ENCODE peak calls at places on chromosome 18, in eight cellular contexts. One of them, this sample, is unnamed. For H3K4me1, the result is how much of the 10 kb centered on the place peaks cover.

GRCh38 chr18:60411715-60412114 is 39.1 kb upstream of the MC4R start:
- DNase-seq in A549: no peak
- DNase-seq in tibial nerve: no peak
- DNase-seq in lung: no peak
- DNase-seq in OCI-LY7: peak
- DNase-seq in ovary: no peak
- DNase-seq in prostate gland: no peak
- DNase-seq in colonic mucosa: no peak
- DNase-seq in this sample: no peak

GRCh38 chr18:77086034-77086433 is 46.5 kb downstream of the MBP start:
- DNase-seq in ovary: no peak
- DNase-seq in A549: no peak
- DNase-seq in lung: no peak
- DNase-seq in tibial nerve: no peak
- DNase-seq in OCI-LY7: no peak
- DNase-seq in prostate gland: no peak
- DNase-seq in colonic mucosa: no peak
- DNase-seq in this sample: no peak

GRCh38 chr18:76445275-76445674 is 49.8 kb downstream of the ZNF516 start:
- DNase-seq in tibial nerve: no peak
- DNase-seq in colonic mucosa: no peak
- DNase-seq in ovary: no peak
- DNase-seq in A549: peak
- DNase-seq in prostate gland: no peak
- DNase-seq in lung: no peak
- DNase-seq in OCI-LY7: no peak
- DNase-seq in this sample: no peak

GRCh38 chr18:55509631-55510372 is 78.2 kb downstream of the TCF4 start:
- DNase-seq in ovary: no peak
- DNase-seq in tibial nerve: no peak
- DNase-seq in colonic mucosa: no peak
- DNase-seq in prostate gland: no peak
- DNase-seq in A549: no peak
- DNase-seq in OCI-LY7: peak
- DNase-seq in lung: no peak
- DNase-seq in this sample: no peak

GRCh38 chr18:57668021-57668420 is 46.4 kb upstream of the NARS1 start:
- DNase-seq in ovary: no peak
- DNase-seq in tibial nerve: no peak
- DNase-seq in colonic mucosa: no peak
- DNase-seq in OCI-LY7: no peak
- DNase-seq in lung: no peak
- DNase-seq in A549: no peak
- DNase-seq in prostate gland: no peak
- DNase-seq in this sample: no peak

GRCh38 chr18:28794459-28795245 is 617.7 kb upstream of the CDH2 start:
- DNase-seq in tibial nerve: no peak
- DNase-seq in prostate gland: no peak
- DNase-seq in lung: no peak
- DNase-seq in ovary: no peak
- DNase-seq in OCI-LY7: no peak
- DNase-seq in A549: no peak
- DNase-seq in colonic mucosa: no peak
- DNase-seq in this sample: no peak

GRCh38 chr18:64710105-64710861 is 561.4 kb upstream of the LINC00305 start:
- DNase-seq in A549: no peak
- DNase-seq in lung: no peak
- DNase-seq in colonic mucosa: no peak
- DNase-seq in ovary: no peak
- DNase-seq in tibial nerve: no peak
- DNase-seq in prostate gland: no peak
- DNase-seq in OCI-LY7: no peak
- DNase-seq in this sample: no peak

GRCh38 chr18:11408555-11408954 is 200.8 kb upstream of the SLC35G4 start:
- DNase-seq in prostate gland: no peak
- DNase-seq in colonic mucosa: no peak
- DNase-seq in ovary: no peak
- DNase-seq in tibial nerve: no peak
- DNase-seq in OCI-LY7: no peak
- DNase-seq in A549: no peak
- DNase-seq in lung: no peak
- DNase-seq in this sample: no peak

GRCh38 chr18:45567123-45567522 is 48.2 kb upstream of the SLC14A2 start:
- DNase-seq in tibial nerve: no peak
- DNase-seq in colonic mucosa: no peak
- DNase-seq in ovary: no peak
- DNase-seq in OCI-LY7: no peak
- DNase-seq in prostate gland: no peak
- DNase-seq in lung: no peak
- DNase-seq in A549: no peak
- DNase-seq in this sample: peak

GRCh38 chr18:77524909-77525308 is 275.3 kb downstream of the GALR1 start:
- DNase-seq in lung: no peak
- DNase-seq in ovary: no peak
- DNase-seq in A549: no peak
- DNase-seq in prostate gland: no peak
- DNase-seq in colonic mucosa: no peak
- DNase-seq in OCI-LY7: no peak
- DNase-seq in tibial nerve: no peak
- DNase-seq in this sample: no peak

GRCh38 chr18:58887613-58887963 is 22.9 kb downstream of the ZNF532 start:
- DNase-seq in lung: peak
- DNase-seq in OCI-LY7: peak
- DNase-seq in ovary: peak
- DNase-seq in prostate gland: no peak
- DNase-seq in colonic mucosa: peak
- DNase-seq in tibial nerve: peak
- DNase-seq in A549: no peak
- DNase-seq in this sample: peak

GRCh38 chr18:22272242-22272641 is 102.9 kb downstream of the GATA6 start:
- DNase-seq in A549: no peak
- DNase-seq in OCI-LY7: no peak
- DNase-seq in lung: no peak
- DNase-seq in prostate gland: no peak
- DNase-seq in tibial nerve: no peak
- DNase-seq in ovary: no peak
- DNase-seq in colonic mucosa: no peak
- DNase-seq in this sample: no peak

GRCh38 chr18:22271030-22271429 is 101.6 kb downstream of the GATA6 start:
- DNase-seq in colonic mucosa: no peak
- DNase-seq in tibial nerve: no peak
- DNase-seq in lung: no peak
- DNase-seq in prostate gland: no peak
- DNase-seq in A549: no peak
- DNase-seq in ovary: no peak
- DNase-seq in OCI-LY7: no peak
- DNase-seq in this sample: no peak

GRCh38 chr18:22275706-22276333 is 106.4 kb downstream of the GATA6 start:
- DNase-seq in lung: no peak
- DNase-seq in prostate gland: no peak
- DNase-seq in ovary: no peak
- DNase-seq in colonic mucosa: no peak
- DNase-seq in OCI-LY7: no peak
- DNase-seq in tibial nerve: no peak
- DNase-seq in A549: no peak
- DNase-seq in this sample: no peak

GRCh38 chr18:22276334-22276713 is 106.9 kb downstream of the GATA6 start:
- DNase-seq in tibial nerve: no peak
- DNase-seq in prostate gland: no peak
- DNase-seq in colonic mucosa: no peak
- DNase-seq in OCI-LY7: no peak
- DNase-seq in lung: no peak
- DNase-seq in A549: no peak
- DNase-seq in ovary: no peak
- DNase-seq in this sample: no peak

DNA sequence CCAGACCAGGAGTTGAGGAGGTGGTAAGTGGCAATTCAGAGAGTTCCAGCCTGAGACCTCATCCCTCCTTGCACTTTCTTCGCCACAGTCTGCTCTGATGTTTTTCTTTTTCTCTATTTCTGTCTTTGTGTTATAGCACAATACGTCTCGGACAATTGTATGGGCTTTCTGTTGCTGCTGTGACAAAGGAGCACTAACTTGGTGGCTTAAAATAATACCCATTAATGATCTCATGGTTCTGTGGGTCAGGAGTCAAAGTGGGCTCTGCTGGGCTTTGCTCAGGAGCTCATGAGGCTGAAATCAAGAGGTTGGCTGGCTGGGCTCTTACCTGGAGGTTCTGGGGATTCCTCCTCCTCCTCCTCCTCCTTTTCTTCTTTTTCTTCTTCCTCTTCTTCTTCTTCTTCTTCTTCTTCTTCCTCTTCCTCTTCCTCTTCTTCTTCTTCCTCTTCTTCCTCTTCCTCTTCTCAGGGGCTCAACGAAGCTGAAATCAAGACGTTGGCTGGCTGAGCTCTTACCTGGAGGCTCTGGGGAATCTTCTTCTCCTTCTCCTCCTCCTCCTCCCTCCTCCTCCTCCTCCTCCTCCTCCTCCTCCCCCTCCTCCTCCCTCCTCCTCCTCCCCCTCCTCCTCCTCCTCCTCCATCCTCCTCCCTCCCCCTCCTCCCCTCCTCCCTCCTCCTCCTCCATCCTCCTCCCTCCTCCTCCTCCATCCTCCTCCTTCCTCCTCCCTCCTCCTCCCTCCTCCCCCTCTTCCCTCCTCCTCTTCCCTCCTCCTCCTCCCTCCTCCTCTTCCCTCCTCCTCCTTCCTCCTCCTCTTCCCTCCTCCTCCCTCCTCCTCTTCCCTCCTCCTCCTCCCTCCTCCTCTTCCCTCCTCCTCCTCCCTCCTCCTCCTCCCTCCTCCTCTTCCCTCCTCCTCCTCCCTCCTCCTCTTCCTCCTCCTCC is 104.0 kb downstream of the GATA6 start:
- DNase-seq in A549: no peak
- DNase-seq in prostate gland: no peak
- DNase-seq in colonic mucosa: no peak
- DNase-seq in ovary: no peak
- DNase-seq in OCI-LY7: no peak
- DNase-seq in tibial nerve: no peak
- DNase-seq in lung: no peak
- DNase-seq in this sample: no peak
- H3K4me1 ChIP-seq in A549: under half
- H3K4me1 ChIP-seq in prostate gland: under half
- H3K4me1 ChIP-seq in colonic mucosa: under half
- H3K4me1 ChIP-seq in ovary: under half
- H3K4me1 ChIP-seq in OCI-LY7: under half
- H3K4me1 ChIP-seq in tibial nerve: under half
- H3K4me1 ChIP-seq in lung: under half
- H3K4me1 ChIP-seq in this sample: under half

GRCh38 chr18:7488571-7488970 is 78.5 kb upstream of the PTPRM start:
- DNase-seq in tibial nerve: no peak
- DNase-seq in colonic mucosa: no peak
- DNase-seq in ovary: no peak
- DNase-seq in A549: no peak
- DNase-seq in prostate gland: no peak
- DNase-seq in OCI-LY7: no peak
- DNase-seq in lung: no peak
- DNase-seq in this sample: peak
- TF ChIP-seq CTCF in tibial nerve: no peak
- TF ChIP-seq CTCF in colonic mucosa: no peak
- TF ChIP-seq CTCF in ovary: no peak
- TF ChIP-seq CTCF in A549: no peak
- TF ChIP-seq CTCF in prostate gland: no peak
- TF ChIP-seq CTCF in OCI-LY7: no peak
- TF ChIP-seq CTCF in lung: no peak
- TF ChIP-seq CTCF in this sample: peak

GRCh38 chr18:63286926-63287325 is 32.6 kb downstream of the BCL2 start:
- DNase-seq in lung: no peak
- DNase-seq in tibial nerve: no peak
- DNase-seq in colonic mucosa: no peak
- DNase-seq in OCI-LY7: no peak
- DNase-seq in ovary: no peak
- DNase-seq in A549: no peak
- DNase-seq in prostate gland: no peak
- DNase-seq in this sample: no peak

GRCh38 chr18:63284173-63284765 is 35.3 kb downstream of the BCL2 start:
- DNase-seq in tibial nerve: no peak
- DNase-seq in colonic mucosa: no peak
- DNase-seq in lung: no peak
- DNase-seq in OCI-LY7: no peak
- DNase-seq in prostate gland: no peak
- DNase-seq in ovary: no peak
- DNase-seq in A549: no peak
- DNase-seq in this sample: no peak

GRCh38 chr18:63283305-63283704 is 36.3 kb downstream of the BCL2 start:
- DNase-seq in ovary: no peak
- DNase-seq in lung: no peak
- DNase-seq in A549: no peak
- DNase-seq in colonic mucosa: no peak
- DNase-seq in prostate gland: no peak
- DNase-seq in tibial nerve: no peak
- DNase-seq in OCI-LY7: no peak
- DNase-seq in this sample: no peak

GRCh38 chr18:63285332-63285731 is 34.2 kb downstream of the BCL2 start:
- DNase-seq in A549: no peak
- DNase-seq in tibial nerve: no peak
- DNase-seq in ovary: no peak
- DNase-seq in colonic mucosa: no peak
- DNase-seq in OCI-LY7: no peak
- DNase-seq in prostate gland: no peak
- DNase-seq in lung: no peak
- DNase-seq in this sample: no peak

DNA sequence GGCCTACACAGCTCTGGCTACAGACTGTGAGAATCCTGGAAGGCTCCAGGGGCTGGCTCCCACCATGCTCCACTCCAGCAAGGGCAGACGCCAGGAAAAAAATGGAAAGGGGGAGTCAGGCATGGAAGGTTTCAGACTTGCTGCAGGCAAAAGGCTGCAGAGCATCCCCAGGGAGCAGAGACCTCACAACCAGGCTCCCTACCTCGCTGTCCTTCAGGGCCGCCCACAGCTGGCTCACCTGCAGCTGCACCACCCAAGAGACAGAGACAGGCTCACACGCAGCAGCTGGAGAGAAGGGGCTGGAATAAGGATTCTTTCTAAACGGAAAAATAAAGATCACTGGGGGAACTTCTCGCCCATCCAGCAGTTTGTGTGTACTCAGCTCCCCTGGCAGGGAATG is 34.7 kb downstream of the BCL2 start:
- DNase-seq in ovary: no peak
- DNase-seq in tibial nerve: no peak
- DNase-seq in A549: no peak
- DNase-seq in colonic mucosa: no peak
- DNase-seq in OCI-LY7: no peak
- DNase-seq in lung: no peak
- DNase-seq in prostate gland: no peak
- DNase-seq in this sample: no peak
- H3K4me3 ChIP-seq in ovary: no peak
- H3K4me3 ChIP-seq in tibial nerve: no peak
- H3K4me3 ChIP-seq in A549: no peak
- H3K4me3 ChIP-seq in colonic mucosa: no peak
- H3K4me3 ChIP-seq in OCI-LY7: no peak
- H3K4me3 ChIP-seq in lung: no peak
- H3K4me3 ChIP-seq in prostate gland: no peak
- H3K4me3 ChIP-seq in this sample: no peak

DNA sequence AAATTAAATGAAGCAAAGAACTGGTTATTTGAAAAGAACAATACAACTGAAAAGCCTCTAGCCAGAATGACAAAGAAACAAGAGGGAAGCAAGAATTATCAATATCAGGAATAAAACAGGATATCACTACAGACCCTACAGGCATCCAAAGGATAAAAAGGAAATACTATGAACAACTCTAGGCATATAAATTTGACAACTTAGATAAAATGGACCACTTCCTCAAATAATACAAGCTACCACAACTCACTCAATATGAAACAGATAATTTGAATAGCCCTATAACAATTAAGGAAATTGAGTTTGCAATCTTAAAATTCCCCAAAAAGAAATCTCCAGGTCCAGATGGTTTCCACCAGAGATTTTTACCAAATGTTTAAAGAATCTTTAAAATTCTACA is 19.8 kb downstream of the RPRD1A start:
- DNase-seq in A549: no peak
- DNase-seq in lung: no peak
- DNase-seq in ovary: no peak
- DNase-seq in colonic mucosa: no peak
- DNase-seq in prostate gland: no peak
- DNase-seq in OCI-LY7: no peak
- DNase-seq in tibial nerve: no peak
- DNase-seq in this sample: no peak
- H3K4me1 ChIP-seq in A549: under half
- H3K4me1 ChIP-seq in lung: under half
- H3K4me1 ChIP-seq in ovary: under half
- H3K4me1 ChIP-seq in colonic mucosa: under half
- H3K4me1 ChIP-seq in prostate gland: under half
- H3K4me1 ChIP-seq in OCI-LY7: under half
- H3K4me1 ChIP-seq in tibial nerve: under half
- H3K4me1 ChIP-seq in this sample: under half